ENCODE peak calls at places on chromosomes 1 and 21, in eight cellular contexts. X is Peyer's patch; L is breast epithelium; M is CD8-positive, alpha-beta memory T cell; U is adipocyte; B is lower lobe of right lung; H is right lobe of liver; Y is Caco-2. V is an unnamed sample.

GRCh38 chr1:28213315-28213714 is 19.5 kb downstream of the DNAJC8 start:
- DNase-seq in Y (no peak), B (no peak), M (no peak), X (no peak), L (no peak), H (no peak), U (no peak), V (no peak)

GRCh38 chr1:53050310-53050709 is 11.7 kb upstream of the PODN start:
- DNase-seq in B (no peak), Y (no peak), H (no peak), X (no peak), U (peak; percentile 33), M (no peak), L (no peak), V (no peak)

GRCh38 chr1:180912211-180912800 is 391 bp upstream of the KIAA1614 start:
- DNase-seq in B (no peak), U (peak; percentile 81), Y (peak; percentile 30), M (no peak), H (no peak), X (peak; percentile 40), L (no peak), V (peak; percentile 60)

GRCh38 chr1:246198141-246198820 is 308.8 kb downstream of the SMYD3 start:
- DNase-seq in B (no peak), M (no peak), H (no peak), Y (no peak), X (no peak), L (no peak), U (no peak), V (no peak)

GRCh38 chr1:53371121-53371666 is 43.3 kb upstream of the LRP8 start:
- DNase-seq in X (peak; percentile 34), B (no peak), M (no peak), U (no peak), Y (no peak), L (no peak), H (no peak), V (no peak)

GRCh38 chr1:157618190-157618589 is 20.3 kb upstream of the FCRL4 start:
- DNase-seq in U (no peak), X (no peak), B (no peak), Y (peak; percentile 9), M (no peak), L (no peak), H (no peak), V (no peak)

GRCh38 chr1:243939167-243939848 is 89.3 kb upstream of the AKT3 start:
- DNase-seq in Y (no peak), M (no peak), H (no peak), U (peak; percentile 23), B (no peak), X (no peak), L (no peak), V (no peak)

GRCh38 chr21:41251961-41252642 is 64.5 kb upstream of the FAM3B start:
- DNase-seq in X (no peak), M (no peak), U (peak; percentile 48), L (no peak), H (no peak), B (no peak), Y (no peak), V (no peak)

GRCh38 chr1:63773815-63774616 is at the start of gene ROR1:
- DNase-seq in L (peak; percentile 79), Y (peak; percentile 90), M (peak; percentile 4), B (peak; percentile 89), H (peak; percentile 86), U (peak; percentile 96), X (peak; percentile 91), V (peak; percentile 95)

GRCh38 chr1:192506741-192507155 is 68.8 kb upstream of the RGS1 start:
- DNase-seq in X (no peak), Y (peak; percentile 20), U (no peak), B (no peak), L (no peak), M (peak; percentile 24), H (no peak), V (peak; percentile 27)

GRCh38 chr1:229298887-229299503 is 28.1 kb downstream of the RAB4A start:
- DNase-seq in B (no peak), L (no peak), M (no peak), X (no peak), H (no peak), U (no peak), Y (peak; percentile 88), V (peak; percentile 77)

GRCh38 chr1:152359906-152360305 is at the start of gene FLG2:
- DNase-seq in B (no peak), U (no peak), Y (no peak), H (no peak), L (no peak), X (no peak), M (no peak), V (no peak)
- H3K9me3 ChIP-seq in B (no peaks in the 10 kb centered on the region), U (no peaks in the 10 kb centered on the region), Y (no peaks in the 10 kb centered on the region), H (no peaks in the 10 kb centered on the region), L (peaks cover under 1% of the 10 kb centered on the region), X (no peaks in the 10 kb centered on the region), M (no peaks in the 10 kb centered on the region), V (no peaks in the 10 kb centered on the region)

GRCh38 chr1:49694251-49694827 is 329.4 kb downstream of the AGBL4 start:
- DNase-seq in B (no peak), U (no peak), Y (no peak), M (no peak), H (no peak), X (no peak), L (no peak), V (no peak)
- H3K9me3 ChIP-seq in B (peaks cover 5% of the 10 kb centered on the region), U (no peaks in the 10 kb centered on the region), Y (no peaks in the 10 kb centered on the region), M (peaks cover 5% of the 10 kb centered on the region), H (no peaks in the 10 kb centered on the region), X (no peaks in the 10 kb centered on the region), L (no peaks in the 10 kb centered on the region), V (peaks cover 14% of the 10 kb centered on the region)

DNA sequence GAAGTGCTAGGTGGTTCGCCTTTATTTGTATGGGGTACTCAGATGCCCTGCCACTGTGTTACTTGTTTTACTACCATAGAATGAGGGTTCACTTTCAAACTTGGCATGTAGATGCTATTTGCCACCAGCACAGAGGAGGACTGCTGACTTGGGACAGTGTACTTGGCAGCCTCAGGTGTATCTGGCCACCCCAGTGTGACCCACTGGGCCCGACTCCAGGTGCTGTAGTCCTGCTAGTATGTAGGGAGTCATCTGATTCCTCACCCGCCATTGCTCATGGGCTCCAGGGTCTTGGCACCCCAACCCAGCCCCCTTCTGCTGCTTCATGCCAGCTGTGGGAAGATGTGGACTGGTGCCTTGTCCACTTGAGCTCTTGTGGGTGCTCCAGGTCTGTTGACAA is 40.0 kb downstream of the ZNF678 start:
- DNase-seq in L (no peak), B (no peak), M (no peak), X (no peak), U (no peak), Y (no peak), H (no peak), V (no peak)
- H3K9me3 ChIP-seq in L (peaks cover 15% of the 10 kb centered on the region), B (peaks cover 36% of the 10 kb centered on the region), M (no peaks in the 10 kb centered on the region), X (no peaks in the 10 kb centered on the region), U (peaks cover 27% of the 10 kb centered on the region), Y (peaks cover 13% of the 10 kb centered on the region), H (peaks cover 4% of the 10 kb centered on the region), V (peaks cover 47% of the 10 kb centered on the region)

GRCh38 chr21:15751561-15751960 is 21.8 kb downstream of the USP25 start:
- DNase-seq in M (no peak), B (no peak), L (no peak), H (no peak), X (no peak), U (peak; percentile 65), Y (no peak), V (no peak)

GRCh38 chr21:15752763-15753407 is 23.1 kb downstream of the USP25 start:
- DNase-seq in L (no peak), X (no peak), U (no peak), Y (no peak), B (no peak), H (no peak), M (no peak), V (no peak)

GRCh38 chr21:15751037-15751436 is 21.3 kb downstream of the USP25 start:
- DNase-seq in H (no peak), L (no peak), B (no peak), U (no peak), X (no peak), Y (no peak), M (no peak), V (no peak)

GRCh38 chr21:15754640-15755039 is 24.9 kb downstream of the USP25 start:
- DNase-seq in U (peak; percentile 58), H (no peak), L (no peak), X (no peak), M (no peak), Y (no peak), B (no peak), V (peak; percentile 25)

DNA sequence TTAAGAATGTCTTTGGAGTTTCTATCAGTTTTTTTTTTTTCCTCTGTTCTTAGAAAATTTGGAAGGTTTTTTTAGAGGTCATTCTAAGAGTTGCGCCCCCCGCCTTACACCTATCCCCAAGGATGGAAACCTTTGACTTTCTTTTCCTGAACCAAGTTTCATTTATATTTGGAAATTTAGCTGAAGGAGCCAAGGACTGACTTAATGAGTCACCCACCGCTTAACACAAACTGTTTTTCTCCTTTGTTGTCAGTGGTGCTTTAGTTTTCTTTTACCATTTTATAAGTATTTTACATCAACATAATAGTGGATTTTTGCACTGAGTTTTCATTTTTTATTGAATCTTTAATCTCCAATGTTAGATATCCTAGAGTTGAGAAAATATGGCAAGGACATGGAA is 25.3 kb downstream of the USP25 start:
- DNase-seq in B (no peak), U (no peak), H (no peak), X (no peak), Y (no peak), M (no peak), L (no peak), V (no peak)
- H3K9me3 ChIP-seq in B (peaks cover 4% of the 10 kb centered on the region), U (no peaks in the 10 kb centered on the region), H (no peaks in the 10 kb centered on the region), X (no peaks in the 10 kb centered on the region), Y (peaks cover 9% of the 10 kb centered on the region), M (no peaks in the 10 kb centered on the region), L (no peaks in the 10 kb centered on the region), V (no peaks in the 10 kb centered on the region)

DNA sequence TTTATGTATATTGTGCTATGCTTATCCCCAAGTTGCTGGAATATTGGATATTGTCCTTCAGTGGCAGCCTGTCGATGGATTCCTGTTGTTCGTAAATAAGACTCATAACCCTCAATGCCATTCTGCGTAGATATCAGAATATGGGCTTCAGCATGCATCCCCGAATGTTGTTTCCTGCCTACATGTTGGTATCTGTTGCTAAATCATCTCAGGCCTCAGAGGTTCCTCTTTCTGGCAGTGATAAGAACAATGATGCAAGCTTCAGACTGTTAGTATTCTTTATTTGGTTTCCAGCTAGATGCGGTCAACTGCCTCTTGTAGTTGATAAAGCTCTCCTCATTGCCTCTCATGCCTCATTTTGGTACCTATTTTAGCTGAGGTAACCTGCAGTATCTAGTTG is 2082.6 kb downstream of the MRPL39 start:
- DNase-seq in Y (no peak), U (no peak), X (no peak), L (no peak), M (no peak), H (no peak), B (no peak), V (no peak)
- H3K9me3 ChIP-seq in Y (no peaks in the 10 kb centered on the region), U (no peaks in the 10 kb centered on the region), X (no peaks in the 10 kb centered on the region), L (no peaks in the 10 kb centered on the region), M (no peaks in the 10 kb centered on the region), H (no peaks in the 10 kb centered on the region), B (no peaks in the 10 kb centered on the region), V (peaks cover 6% of the 10 kb centered on the region)

V was measured in hepatocyte.